ENCODE peak calls at places on chromosome 11, in ten cellular contexts. C is neural progenitor cell, E is ascending aorta, G is tibial artery, O is mucosa of descending colon, Z is heart right ventricle, L is neuronal stem cell, F is GM23248, M is H1, P is uterus. U is an unnamed sample. For H3K36me3 and H3K9me3, the result is how much of the 10 kb centered on the place peaks cover.

GRCh38 chr11:21104641-21105040 is 435.3 kb downstream of the NELL1 start:
- DNase-seq in M (no peak), L (no peak), F (no peak), O (no peak), E (no peak), P (no peak), G (no peak), Z (no peak), C (no peak), U (no peak)

GRCh38 chr11:73830261-73830660 is 42.6 kb downstream of the MRPL48 start:
- DNase-seq in Z (no peak), L (no peak), C (no peak), P (no peak), O (no peak), G (no peak), M (no peak), F (no peak), E (no peak), U (no peak)

GRCh38 chr11:123386746-123387510 is 43.1 kb upstream of the GRAMD1B start:
- DNase-seq in M (no peak), O (no peak), Z (no peak), P (no peak), F (peak), L (no peak), E (no peak), C (no peak), G (no peak), U (no peak)

GRCh38 chr11:112812719-112813118 is 148.5 kb upstream of the NCAM1 start:
- DNase-seq in C (no peak), Z (no peak), M (no peak), P (no peak), O (no peak), E (no peak), F (no peak), G (no peak), L (no peak), U (no peak)

GRCh38 chr11:33895752-33896137 is 3.9 kb upstream of the LMO2 start:
- DNase-seq in G (no peak), O (no peak), C (peak), P (no peak), F (no peak), Z (no peak), M (no peak), L (no peak), E (no peak), U (no peak)

GRCh38 chr11:6414874-6415328 is 4.0 kb downstream of the APBB1 start:
- DNase-seq in Z (no peak), M (no peak), F (no peak), C (no peak), P (no peak), O (no peak), E (no peak), L (no peak), G (no peak), U (no peak)

GRCh38 chr11:15826008-15826650 is 530.2 kb downstream of the SOX6 start:
- DNase-seq in O (no peak), P (no peak), C (no peak), Z (no peak), L (no peak), F (no peak), M (no peak), G (no peak), E (no peak), U (peak)

GRCh38 chr11:16993495-16993894 is 20.7 kb downstream of the PLEKHA7 start:
- DNase-seq in G (no peak), O (no peak), E (no peak), P (no peak), L (no peak), M (no peak), C (no peak), Z (no peak), F (no peak), U (no peak)

GRCh38 chr11:78941226-78941851 is 366.7 kb upstream of the NARS2 start:
- DNase-seq in P (no peak), G (no peak), F (no peak), L (no peak), Z (peak), C (no peak), E (no peak), O (no peak), M (no peak), U (no peak)

GRCh38 chr11:72352859-72353551 is 81.3 kb downstream of the CLPB start:
- DNase-seq in Z (no peak), M (peak), L (peak), P (peak), F (peak), E (no peak), C (peak), G (no peak), O (no peak), U (no peak)

GRCh38 chr11:124174001-124174400 is 9.1 kb upstream of the OR10D3 start:
- DNase-seq in G (no peak), F (peak), Z (no peak), E (no peak), P (no peak), O (no peak), C (peak), M (no peak), L (peak), U (peak)

GRCh38 chr11:65976216-65977176 is 15.0 kb downstream of the SART1 start:
- DNase-seq in O (peak), M (no peak), P (no peak), E (no peak), L (no peak), G (no peak), C (no peak), Z (no peak), F (no peak), U (peak)

GRCh38 chr11:65973439-65974110 is 12.0 kb downstream of the SART1 start:
- DNase-seq in C (no peak), F (peak), O (no peak), L (no peak), M (no peak), Z (no peak), P (no peak), E (no peak), G (no peak), U (no peak)

GRCh38 chr11:65978391-65979238 is 17.1 kb downstream of the SART1 start:
- DNase-seq in L (no peak), G (no peak), E (no peak), Z (no peak), P (no peak), O (peak), M (no peak), C (no peak), F (no peak), U (peak)

GRCh38 chr11:65977621-65978390 is 16.3 kb downstream of the SART1 start:
- DNase-seq in F (no peak), M (no peak), E (no peak), P (no peak), O (peak), L (no peak), C (no peak), Z (no peak), G (no peak), U (peak)

GRCh38 chr11:65975771-65976170 is 14.2 kb downstream of the SART1 start:
- DNase-seq in G (no peak), M (no peak), C (no peak), O (no peak), E (no peak), P (no peak), F (no peak), Z (no peak), L (no peak), U (no peak)
- H3K36me3 ChIP-seq in G (under half), M (under half), C (under half), O (under half), E (under half), P (under half), F (under half), Z (half or more), L (half or more), U (half or more)

DNA sequence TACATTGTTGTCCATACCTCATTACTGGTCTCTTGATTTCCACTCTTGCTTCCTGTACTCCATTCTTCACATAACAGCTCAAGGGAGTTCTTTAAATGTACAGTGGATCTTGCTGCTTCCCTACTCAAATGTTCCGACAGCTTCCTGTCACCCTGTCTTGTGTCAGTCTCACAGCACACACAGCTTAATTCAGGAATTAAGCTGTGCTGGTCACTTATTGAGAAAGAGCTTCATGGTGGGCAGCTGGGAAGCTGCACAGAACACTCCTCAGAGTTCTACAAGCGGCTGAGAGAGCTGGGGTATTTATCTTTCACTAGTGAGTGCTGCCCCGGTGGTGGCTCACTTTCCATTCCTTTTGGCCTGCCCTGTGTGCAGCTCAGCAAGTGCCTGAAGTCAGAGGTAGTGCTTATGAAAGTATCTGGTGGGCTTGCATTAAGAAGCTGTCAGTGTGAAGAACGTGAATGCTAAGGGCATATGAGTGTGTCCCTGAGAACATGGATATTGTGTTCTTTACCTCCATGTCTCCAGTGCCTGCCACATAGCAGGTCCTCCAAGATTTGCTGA is 48.7 kb downstream of the KCNQ1OT1 start:
- DNase-seq in M (no peak), C (no peak), F (no peak), E (no peak), P (no peak), O (no peak), G (no peak), L (no peak), Z (no peak), U (no peak)
- H3K9me3 ChIP-seq in M (half or more), C (under half), F (under half), E (half or more), P (under half), O (under half), G (under half), L (under half), Z (half or more), U (half or more)

GRCh38 chr11:64875369-64876225 is 2.8 kb downstream of the EHD1 start:
- DNase-seq in Z (no peak), F (peak), G (no peak), P (no peak), C (no peak), M (no peak), O (no peak), L (no peak), E (no peak), U (no peak)
- H3K36me3 ChIP-seq in Z (under half), F (under half), G (under half), P (under half), C (under half), M (under half), O (under half), L (under half), E (under half), U (half or more)

GRCh38 chr11:65613091-65613928 is 711 bp downstream of the MAP3K11 start:
- DNase-seq in O (peak), P (peak), M (no peak), G (no peak), C (peak), Z (peak), E (no peak), L (no peak), F (peak), U (no peak)

GRCh38 chr11:65615950-65616574 is 486 bp downstream of the PCNX3 start:
- DNase-seq in F (peak), E (no peak), P (no peak), G (no peak), O (no peak), L (no peak), Z (no peak), C (peak), M (no peak), U (peak)

GRCh38 chr11:65616575-65617001 is 1.0 kb downstream of the PCNX3 start:
- DNase-seq in F (no peak), Z (no peak), L (no peak), P (no peak), C (no peak), O (no peak), G (no peak), E (no peak), M (no peak), U (no peak)

GRCh38 chr11:65617136-65617850 is 1.7 kb downstream of the PCNX3 start:
- DNase-seq in C (no peak), E (no peak), O (no peak), Z (no peak), M (no peak), G (no peak), P (no peak), F (no peak), L (no peak), U (no peak)

DNA sequence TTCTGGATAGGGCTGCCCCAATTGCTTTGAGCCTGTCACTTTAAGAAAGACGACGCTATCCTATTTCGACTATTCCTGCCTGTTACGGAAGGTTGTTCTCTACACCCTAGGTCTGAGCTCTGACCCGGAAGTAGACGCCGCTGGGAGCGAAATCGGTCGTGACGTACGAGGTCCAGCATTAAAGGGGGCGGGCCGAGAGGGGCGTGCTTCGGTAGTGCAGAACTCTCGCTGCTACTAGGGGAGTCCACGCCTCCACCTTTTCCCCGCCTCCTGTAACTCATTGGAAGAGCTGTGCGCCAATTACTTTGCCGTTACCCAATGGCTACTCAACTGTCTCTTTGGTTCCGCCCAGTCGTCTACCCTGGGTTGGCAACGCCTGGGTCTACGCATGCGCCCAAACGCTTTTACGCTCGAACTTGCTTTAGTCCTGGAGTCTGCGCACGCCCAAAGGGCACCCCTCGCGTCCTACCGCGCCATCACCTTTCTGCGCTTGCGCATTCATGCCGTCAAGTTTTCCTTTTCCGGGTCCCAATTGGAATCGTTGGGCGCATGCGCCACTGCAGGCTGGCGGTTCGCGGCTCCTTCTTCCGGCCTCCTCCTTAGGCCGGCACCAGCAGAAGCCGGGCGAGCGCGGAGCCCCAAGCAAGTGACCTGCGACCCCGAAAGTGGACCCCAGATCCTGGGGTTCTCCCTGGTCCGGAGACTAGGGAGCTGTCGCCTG is at the start of gene PCNX3:
- DNase-seq in Z (peak), M (peak), E (peak), G (peak), P (peak), O (peak), L (peak), F (peak), C (peak), U (peak)
- H3K9me3 ChIP-seq in Z (under half), M (under half), E (under half), G (under half), P (under half), O (under half), L (under half), F (under half), C (under half), U (under half)

DNA sequence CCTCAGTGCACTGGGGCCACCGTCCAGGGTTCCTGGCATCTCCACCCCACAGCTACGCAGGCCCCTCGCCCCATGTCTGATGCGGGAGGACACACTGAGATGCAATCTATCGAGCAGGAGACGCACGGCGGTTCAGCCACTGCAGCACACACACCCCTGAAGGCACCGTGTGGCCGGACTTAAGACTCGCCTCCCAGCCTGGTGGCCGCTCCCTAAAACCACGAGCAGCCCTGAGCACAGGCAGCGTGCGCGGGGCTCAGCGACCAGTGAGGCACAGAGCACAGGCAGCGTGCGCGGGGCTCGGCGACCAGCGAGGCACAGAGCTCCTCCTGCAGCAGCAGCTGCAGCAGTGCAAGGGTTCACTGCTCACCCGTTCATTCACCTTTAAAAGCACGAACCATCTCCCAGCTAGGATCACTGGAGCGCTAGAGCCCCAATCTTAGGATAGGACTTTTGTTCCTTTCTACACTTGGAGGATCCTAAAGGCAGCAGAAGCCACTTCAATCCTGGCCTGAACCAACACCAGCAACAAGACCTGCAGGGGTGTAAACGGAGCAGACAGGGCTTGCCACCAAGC is 31.4 kb downstream of the TOLLIP start:
- DNase-seq in P (no peak), Z (no peak), C (no peak), O (no peak), E (no peak), F (no peak), G (no peak), M (no peak), L (no peak), U (no peak)
- H3K36me3 ChIP-seq in P (under half), Z (half or more), C (under half), O (under half), E (under half), F (under half), G (half or more), M (under half), L (half or more), U (under half)

GRCh38 chr11:61719968-61720367 is 32.5 kb upstream of the MYRF start:
- DNase-seq in F (no peak), E (no peak), L (no peak), C (no peak), P (no peak), G (no peak), M (no peak), O (no peak), Z (no peak), U (no peak)
- H3K9me3 ChIP-seq in F (under half), E (under half), L (under half), C (under half), P (under half), G (under half), M (under half), O (under half), Z (under half), U (under half)

GRCh38 chr11:28086569-28086968 is 21.4 kb downstream of the KIF18A start:
- DNase-seq in P (no peak), E (no peak), G (no peak), C (no peak), L (no peak), Z (no peak), O (no peak), F (peak), M (no peak), U (no peak)
- H3K36me3 ChIP-seq in P (under half), E (under half), G (under half), C (under half), L (half or more), Z (under half), O (under half), F (under half), M (under half), U (half or more)

GRCh38 chr11:134907636-134908035 is 495.6 kb upstream of the B3GAT1 start:
- DNase-seq in M (no peak), G (no peak), F (no peak), O (no peak), P (no peak), L (no peak), E (no peak), C (no peak), Z (no peak), U (no peak)

GRCh38 chr11:134905513-134905912 is 493.5 kb upstream of the B3GAT1 start:
- DNase-seq in P (no peak), E (no peak), G (no peak), L (no peak), F (no peak), O (no peak), M (no peak), Z (peak), C (no peak), U (no peak)

GRCh38 chr11:134911514-134912180 is 499.6 kb upstream of the B3GAT1 start:
- DNase-seq in P (no peak), E (no peak), F (no peak), G (no peak), M (no peak), Z (no peak), O (no peak), C (no peak), L (no peak), U (no peak)

GRCh38 chr11:134905966-134906955 is 494.2 kb upstream of the B3GAT1 start:
- DNase-seq in F (no peak), Z (no peak), E (no peak), P (no peak), O (no peak), L (no peak), M (no peak), C (no peak), G (no peak), U (no peak)

DNA sequence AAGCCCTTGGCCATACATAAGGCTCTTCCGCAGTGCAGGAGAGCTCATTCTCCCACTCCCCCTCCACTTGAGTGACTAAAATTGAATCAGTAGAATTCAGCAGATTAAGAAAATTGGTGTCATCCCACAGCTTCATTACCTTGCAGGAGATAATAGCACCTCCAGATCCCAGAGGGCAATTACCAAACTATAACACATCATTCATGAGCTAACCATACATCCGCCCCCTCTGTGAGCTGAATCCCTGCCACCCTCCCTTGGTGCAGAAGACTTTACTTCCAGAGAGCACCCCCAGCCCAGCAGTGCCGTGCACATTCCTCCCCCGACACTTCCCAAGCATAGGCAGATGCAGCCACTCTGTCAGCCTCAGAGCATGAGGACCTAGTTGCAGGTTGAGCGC is 496.5 kb upstream of the B3GAT1 start:
- DNase-seq in F (no peak), P (no peak), C (no peak), E (no peak), M (no peak), G (no peak), Z (no peak), O (no peak), L (no peak), U (no peak)
- H3K9me3 ChIP-seq in F (under half), P (under half), C (under half), E (under half), M (under half), G (under half), Z (under half), O (under half), L (under half), U (under half)